ENCODE peak calls at places on chromosome X, in eight cellular contexts. K is foreskin keratinocyte, N is OCI-LY7, A is aorta, W is psoas muscle, Z is esophagus squamous epithelium, B is caudate nucleus, J is fibroblast of lung. I is an unnamed sample.

GRCh38 chrX:71106427-71106826 is at the start of gene CXorf65:
- DNase-seq in K (no peak), N (no peak), A (peak; percentile 9), W (no peak), Z (no peak), B (no peak), J (no peak), I (no peak)

GRCh38 chrX:340121-340520 is 21.5 kb upstream of the GTPBP6 start:
- DNase-seq in K (no peak), N (no peak), A (peak; percentile 57), W (peak; percentile 37), Z (no peak), B (no peak), J (no peak), I (no peak)

GRCh38 chrX:1390621-1391369 is 1.1 kb downstream of the SLC25A6 start:
- DNase-seq in K (no peak), N (no peak), A (peak; percentile 67), W (peak; percentile 60), Z (no peak), B (no peak), J (no peak), I (no peak)

GRCh38 chrX:11193035-11193469 is 81.9 kb downstream of the HCCS start:
- DNase-seq in K (no peak), N (no peak), A (no peak), W (no peak), Z (no peak), B (no peak), J (peak; percentile 58), I (no peak)

GRCh38 chrX:140292961-140293360 is 211.9 kb downstream of the SOX3 start:
- DNase-seq in K (no peak), N (no peak), A (no peak), W (no peak), Z (no peak), B (no peak), J (no peak), I (no peak)

GRCh38 chrX:80578518-80579105 is 158.4 kb downstream of the TENT5D start:
- DNase-seq in K (peak; percentile 8), N (peak; percentile 5), A (no peak), W (no peak), Z (no peak), B (no peak), J (peak; percentile 2), I (no peak)

GRCh38 chrX:107537815-107538214 is 88.4 kb downstream of the FRMPD3 start:
- DNase-seq in K (peak; percentile 29), N (peak; percentile 15), A (no peak), W (no peak), Z (no peak), B (no peak), J (peak; percentile 57), I (no peak)

GRCh38 chrX:112083624-112084326 is 1.2 kb upstream of the TRPC5 start:
- DNase-seq in K (no peak), N (no peak), A (peak; percentile 33), W (no peak), Z (no peak), B (no peak), J (no peak), I (no peak)

GRCh38 chrX:22616867-22617266 is 344.2 kb downstream of the CBLL2 start:
- DNase-seq in K (no peak), N (no peak), A (no peak), W (no peak), Z (no peak), B (no peak), J (no peak), I (no peak)

GRCh38 chrX:135737361-135738071 is 24.1 kb downstream of the CT45A1 start:
- DNase-seq in K (no peak), N (peak; percentile 5), A (no peak), W (no peak), Z (no peak), B (no peak), J (peak; percentile 1), I (no peak)

GRCh38 chrX:108582151-108582550 is 142.5 kb downstream of the COL4A5 start:
- DNase-seq in K (no peak), N (no peak), A (no peak), W (no peak), Z (no peak), B (peak; percentile 49), J (no peak), I (peak; percentile 27)

GRCh38 chrX:39859991-39860861 is 237.5 kb downstream of the BCOR start:
- DNase-seq in K (peak; percentile 61), N (peak; percentile 78), A (no peak), W (no peak), Z (no peak), B (no peak), J (peak; percentile 51), I (no peak)
- H3K27ac ChIP-seq in K (no peak overlapping the region), N (peak overlapping the region; percentile 54), A (no peak overlapping the region), W (no peak overlapping the region), Z (peak overlapping the region; percentile 28), B (no peak overlapping the region), J (no peak overlapping the region), I (no peak overlapping the region)

GRCh38 chrX:65679071-65679540 is 11.7 kb downstream of the MSN start:
- DNase-seq in K (peak; percentile 77), N (no peak), A (no peak), W (no peak), Z (no peak), B (no peak), J (no peak), I (no peak)
- H3K27ac ChIP-seq in K (peak overlapping the region; percentile 46), N (peak overlapping the region; percentile 39), A (peak overlapping the region; percentile 80), W (peak overlapping the region; percentile 70), Z (peak overlapping the region; percentile 85), B (no peak overlapping the region), J (peak overlapping the region; percentile 77), I (no peak overlapping the region)

GRCh38 chrX:155896512-155896911 is 15.4 kb downstream of the VAMP7 start:
- DNase-seq in K (no peak), N (no peak), A (no peak), W (no peak), Z (no peak), B (no peak), J (no peak), I (no peak)

GRCh38 chrX:155900765-155901164 is 19.6 kb downstream of the VAMP7 start:
- DNase-seq in K (no peak), N (no peak), A (no peak), W (no peak), Z (no peak), B (no peak), J (no peak), I (no peak)

GRCh38 chrX:155893513-155893912 is 12.4 kb downstream of the VAMP7 start:
- DNase-seq in K (no peak), N (no peak), A (no peak), W (no peak), Z (no peak), B (no peak), J (no peak), I (no peak)

GRCh38 chrX:155899366-155899765 is 18.2 kb downstream of the VAMP7 start:
- DNase-seq in K (no peak), N (no peak), A (no peak), W (no peak), Z (no peak), B (no peak), J (no peak), I (no peak)
- H3K27ac ChIP-seq in K (no peak overlapping the region), N (no peak overlapping the region), A (no peak overlapping the region), W (no peak overlapping the region), Z (no peak overlapping the region), B (no peak overlapping the region), J (no peak overlapping the region), I (no peak overlapping the region)

GRCh38 chrX:151962034-151962433 is 12.4 kb downstream of the GABRE start:
- DNase-seq in K (no peak), N (no peak), A (no peak), W (no peak), Z (no peak), B (no peak), J (no peak), I (no peak)
- H3K27ac ChIP-seq in K (no peak overlapping the region), N (no peak overlapping the region), A (no peak overlapping the region), W (no peak overlapping the region), Z (no peak overlapping the region), B (no peak overlapping the region), J (no peak overlapping the region), I (no peak overlapping the region)